ENCODE peak calls at places on chromosomes 13 and 19, in four cellular contexts. U, V, Z and P are unnamed samples.

GRCh38 chr13:50535050-50535449 is 308.4 kb downstream of the DLEU7 start:
- DNase-seq in U (no peak), Z (no peak), V (no peak), P (no peak)

GRCh38 chr13:104114111-104114510 is 1047.9 kb upstream of the SLC10A2 start:
- DNase-seq in U (no peak), Z (no peak), V (peak), P (no peak)

GRCh38 chr19:814108-815078 is 7.4 kb downstream of the PLPPR3 start:
- DNase-seq in V (peak), Z (no peak), U (no peak), P (peak)

GRCh38 chr13:51525567-51526165 is 58.6 kb upstream of the WDFY2 start:
- DNase-seq in U (no peak), Z (no peak), V (no peak), P (no peak)

GRCh38 chr19:31698352-31698751 is 349.1 kb upstream of the TSHZ3 start:
- DNase-seq in V (no peak), Z (no peak), U (no peak), P (no peak)

GRCh38 chr13:87661471-87661870 is 9.7 kb upstream of the SLITRK5 start:
- DNase-seq in V (no peak), Z (no peak), U (no peak), P (no peak)

GRCh38 chr19:7670150-7670784 is 1.4 kb downstream of the RETN start:
- DNase-seq in Z (no peak), V (no peak), U (no peak), P (no peak)

GRCh38 chr19:39223703-39224279 is 19.7 kb upstream of the SYCN start:
- DNase-seq in Z (no peak), V (no peak), U (peak), P (no peak)

GRCh38 chr13:28744091-28744536 is 25.3 kb upstream of the SLC46A3 start:
- DNase-seq in V (no peak), U (peak), Z (no peak), P (no peak)

GRCh38 chr19:7856679-7857663 is 17.2 kb downstream of the PRR36 start:
- DNase-seq in Z (no peak), V (no peak), U (no peak), P (no peak)

GRCh38 chr13:34174671-34175145 is 356.8 kb downstream of the RFC3 start:
- DNase-seq in V (no peak), Z (no peak), U (no peak), P (no peak)

GRCh38 chr13:101098873-101099272 is 317.4 kb downstream of the NALCN start:
- DNase-seq in Z (no peak), U (no peak), V (no peak), P (no peak)

GRCh38 chr19:38515906-38516305 is 82.4 kb downstream of the RYR1 start:
- DNase-seq in U (no peak), Z (no peak), V (no peak), P (no peak)

GRCh38 chr19:44740351-44740824 is 8.1 kb upstream of the BCL3 start:
- DNase-seq in V (no peak), U (peak), Z (no peak), P (no peak)

GRCh38 chr13:112325941-112326645 is 50.1 kb upstream of the SPACA7 start:
- DNase-seq in U (no peak), V (no peak), Z (no peak), P (no peak)

GRCh38 chr19:16094360-16095070 is 17.2 kb upstream of the RAB8A start:
- DNase-seq in U (no peak), Z (no peak), V (no peak), P (no peak)

GRCh38 chr19:1555802-1556638 is 12.1 kb downstream of the MEX3D start:
- DNase-seq in V (no peak), Z (no peak), U (no peak), P (no peak)

GRCh38 chr13:104408733-104409132 is 1342.5 kb upstream of the SLC10A2 start:
- DNase-seq in Z (no peak), V (no peak), U (no peak), P (no peak)

GRCh38 chr13:37636701-37637100 is 38.1 kb upstream of the POSTN start:
- DNase-seq in Z (no peak), V (no peak), U (no peak), P (no peak)

GRCh38 chr13:30906411-30906990 is 430 bp downstream of the MEDAG start:
- DNase-seq in V (no peak), U (no peak), Z (no peak), P (no peak)

GRCh38 chr13:73403362-73404150 is 344.8 kb downstream of the KLF5 start:
- DNase-seq in V (no peak), Z (no peak), U (no peak), P (no peak)

GRCh38 chr13:73397486-73398020 is 338.7 kb downstream of the KLF5 start:
- DNase-seq in V (no peak), Z (no peak), U (no peak), P (no peak)

GRCh38 chr13:73401769-73402168 is 343.0 kb downstream of the KLF5 start:
- DNase-seq in U (no peak), V (no peak), Z (no peak), P (no peak)

GRCh38 chr13:73404581-73404980 is 345.8 kb downstream of the KLF5 start:
- DNase-seq in U (no peak), V (no peak), Z (no peak), P (no peak)

GRCh38 chr13:73399347-73400216 is 340.8 kb downstream of the KLF5 start:
- DNase-seq in U (no peak), Z (no peak), V (no peak), P (no peak)
- TF ChIP-seq SPI1 in U (no peak), Z (no peak), V (no peak), P (no peak)

GRCh38 chr13:75458696-75459422 is 23.1 kb downstream of the TBC1D4 start:
- DNase-seq in V (no peak), Z (peak), U (no peak), P (peak)
- TF ChIP-seq SPI1 in V (no peak), Z (no peak), U (no peak), P (peak)

DNA sequence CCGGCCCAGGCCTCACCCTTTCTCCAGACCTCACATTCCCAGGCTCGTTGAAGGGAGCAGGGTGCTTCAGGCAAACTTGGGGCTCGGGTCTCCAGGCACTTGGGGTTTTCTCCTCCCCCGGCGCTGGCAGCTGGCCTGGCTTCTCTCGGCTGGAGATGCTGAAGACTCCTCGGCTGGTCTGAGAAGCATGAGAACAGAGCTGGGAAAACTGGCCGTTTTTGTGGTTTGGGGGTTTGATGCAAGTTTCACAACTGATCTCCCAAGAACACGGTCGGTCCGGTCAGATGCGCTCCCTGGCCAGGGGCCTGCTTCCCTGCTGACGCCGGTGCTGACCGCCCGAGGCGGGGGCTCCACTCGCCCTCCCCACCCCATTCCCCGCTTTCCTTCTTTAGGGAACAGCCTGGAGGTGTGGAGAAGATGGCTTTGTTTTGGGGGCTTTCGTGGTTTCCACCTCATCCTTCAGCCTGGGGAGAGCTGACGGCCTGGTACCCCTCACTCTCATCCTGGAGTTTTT is 35.3 kb downstream of the CEBPA start:
- DNase-seq in V (peak), U (no peak), Z (no peak), P (no peak)
- TF ChIP-seq SPI1 in V (no peak), U (no peak), Z (no peak), P (no peak)

GRCh38 chr13:98014766-98015165 is 61.3 kb downstream of the IPO5 start:
- DNase-seq in V (no peak), U (no peak), Z (no peak), P (no peak)

GRCh38 chr13:98020271-98020670 is 66.8 kb downstream of the IPO5 start:
- DNase-seq in Z (no peak), U (no peak), V (no peak), P (no peak)

GRCh38 chr13:98019186-98019585 is 65.7 kb downstream of the IPO5 start:
- DNase-seq in Z (no peak), U (no peak), V (no peak), P (no peak)

GRCh38 chr13:98022210-98022609 is 68.7 kb downstream of the IPO5 start:
- DNase-seq in U (no peak), Z (no peak), V (no peak), P (no peak)

GRCh38 chr13:98018293-98018692 is 64.8 kb downstream of the IPO5 start:
- DNase-seq in Z (no peak), U (no peak), V (no peak), P (no peak)
- TF ChIP-seq SPI1 in Z (no peak), U (no peak), V (no peak), P (no peak)

DNA sequence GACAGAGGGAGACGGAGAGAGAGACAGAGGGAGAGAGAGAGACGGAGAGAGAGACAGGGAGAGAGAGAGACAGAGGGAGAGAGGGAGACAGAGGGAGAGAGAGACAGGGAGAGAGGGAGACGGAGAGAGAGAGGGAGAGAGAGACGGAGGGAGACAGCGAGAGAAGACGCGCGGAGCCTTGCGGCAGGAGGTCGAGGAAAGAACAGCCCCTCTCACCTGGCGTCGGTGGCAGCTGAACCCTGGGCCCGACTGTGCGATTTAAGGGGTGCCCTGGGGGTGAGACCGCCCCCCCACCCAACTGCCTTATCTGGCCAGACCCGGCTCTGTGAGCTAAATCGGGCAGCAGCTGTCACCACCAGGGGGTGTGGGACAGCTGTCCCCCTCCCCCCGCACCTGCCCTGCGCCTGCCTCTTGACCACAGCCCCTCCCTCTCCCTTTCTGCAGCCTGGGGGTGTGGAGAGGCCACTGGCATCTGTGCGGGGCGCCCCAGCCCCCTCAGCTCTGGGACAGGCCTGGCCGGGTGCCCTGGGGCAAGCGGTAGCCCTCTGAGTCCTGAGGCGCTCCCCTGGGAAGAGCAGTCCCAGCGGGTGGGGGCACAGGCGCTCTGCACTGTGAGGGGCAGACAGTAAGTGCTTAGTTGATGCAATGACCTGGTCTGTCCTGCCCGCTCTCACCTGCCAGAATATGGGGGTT is 10.8 kb downstream of the JOSD2 start:
- DNase-seq in Z (no peak), U (peak), V (no peak), P (no peak)
- TF ChIP-seq SPI1 in Z (no peak), U (no peak), V (no peak), P (no peak)

GRCh38 chr19:4186087-4186993 is 3.9 kb downstream of the ANKRD24 start:
- DNase-seq in Z (no peak), U (peak), V (no peak), P (peak)

GRCh38 chr19:4187313-4188122 is 5.0 kb downstream of the ANKRD24 start:
- DNase-seq in V (no peak), U (no peak), Z (no peak), P (no peak)

GRCh38 chr19:4183967-4184717 is 1.7 kb downstream of the ANKRD24 start:
- DNase-seq in Z (no peak), V (no peak), U (no peak), P (no peak)

GRCh38 chr19:4184718-4185352 is 2.3 kb downstream of the ANKRD24 start:
- DNase-seq in Z (no peak), V (no peak), U (no peak), P (no peak)

GRCh38 chr19:4185413-4186086 is 3.1 kb downstream of the ANKRD24 start:
- DNase-seq in Z (no peak), U (no peak), V (no peak), P (no peak)
- TF ChIP-seq SPI1 in Z (no peak), U (no peak), V (no peak), P (no peak)

GRCh38 chr13:109381546-109382180 is 404.7 kb downstream of the IRS2 start:
- DNase-seq in U (no peak), V (no peak), Z (no peak), P (no peak)
- TF ChIP-seq SPI1 in U (no peak), V (no peak), Z (no peak), P (no peak)

GRCh38 chr13:108963276-108963810 is 333.9 kb downstream of the MYO16 start:
- DNase-seq in V (no peak), U (no peak), Z (no peak), P (no peak)

GRCh38 chr13:108960006-108960405 is 330.6 kb downstream of the MYO16 start:
- DNase-seq in Z (no peak), U (no peak), V (no peak), P (no peak)

GRCh38 chr13:108959254-108959653 is 329.8 kb downstream of the MYO16 start:
- DNase-seq in Z (no peak), V (no peak), U (no peak), P (no peak)

GRCh38 chr13:108962652-108963051 is 333.2 kb downstream of the MYO16 start:
- DNase-seq in Z (no peak), V (no peak), U (peak), P (no peak)

DNA sequence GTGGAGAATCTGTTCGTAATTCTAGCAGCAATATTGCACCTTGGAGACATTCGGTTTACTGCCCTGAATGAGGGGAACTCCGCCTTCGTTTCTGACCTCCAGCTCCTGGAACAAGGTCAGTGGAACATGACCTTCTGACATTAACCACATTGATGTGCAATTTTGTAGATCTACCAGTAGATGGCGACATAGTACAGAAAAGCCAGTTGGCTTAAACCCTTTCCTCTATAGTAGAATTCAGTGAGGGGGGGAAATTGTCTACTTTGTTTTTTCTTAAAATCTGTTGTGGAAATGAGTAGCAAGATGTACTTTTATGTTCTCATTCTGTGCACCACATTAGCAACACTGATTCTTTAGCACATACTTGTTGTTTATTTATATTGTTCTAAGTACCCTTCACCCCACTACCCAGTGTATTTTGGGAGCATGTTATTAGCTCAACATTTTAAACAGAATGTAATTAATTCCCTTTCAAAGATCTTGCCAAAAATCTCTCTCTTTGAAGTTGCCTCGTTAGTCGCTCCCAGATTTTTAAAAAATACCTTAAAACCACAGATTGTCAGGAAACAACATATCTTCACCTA is 332.2 kb downstream of the MYO16 start:
- DNase-seq in V (peak), Z (peak), U (peak), P (peak)
- TF ChIP-seq SPI1 in V (no peak), Z (no peak), U (no peak), P (no peak)

GRCh38 chr19:45790942-45791341 is 1.7 kb downstream of the DMWD start:
- DNase-seq in Z (no peak), V (peak), U (no peak), P (no peak)
- TF ChIP-seq SPI1 in Z (peak), V (peak), U (peak), P (peak)